ENCODE peak calls at places on chromosome 21, in five cellular contexts. A, G, K, D and S are unnamed samples.

GRCh38 chr21:16124397-16125130 is 394.8 kb downstream of the USP25 start:
- DNase-seq in D (no peak), K (peak; percentile 90), A (no peak), G (no peak), S (no peak)

GRCh38 chr21:45269861-45270260 is 17.8 kb downstream of the POFUT2 start:
- DNase-seq in G (no peak), A (no peak), D (no peak), K (no peak), S (no peak)

GRCh38 chr21:46559291-46559983 is 45.4 kb downstream of the S100B start:
- DNase-seq in A (no peak), K (no peak), G (no peak), D (peak; percentile 49), S (no peak)

GRCh38 chr21:28632718-28633408 is 359.8 kb downstream of the LTN1 start:
- DNase-seq in K (peak; percentile 70), G (no peak), D (no peak), A (no peak), S (no peak)

GRCh38 chr21:44870748-44871495 is 2.6 kb downstream of the PTTG1IP start:
- DNase-seq in K (peak; percentile 78), D (no peak), G (no peak), A (no peak), S (no peak)

GRCh38 chr21:17497345-17497744 is 15.5 kb upstream of the CXADR start:
- DNase-seq in A (no peak), K (no peak), G (no peak), D (no peak), S (no peak)

GRCh38 chr21:45549670-45550463 is 7.6 kb upstream of the SLC19A1 start:
- DNase-seq in D (no peak), K (no peak), G (no peak), A (no peak), S (peak; percentile 66)

GRCh38 chr21:37509802-37510393 is 143.3 kb downstream of the DYRK1A start:
- DNase-seq in G (no peak), K (no peak), D (no peak), A (no peak), S (no peak)

GRCh38 chr21:22019766-22020165 is 1021.6 kb downstream of the NCAM2 start:
- DNase-seq in A (no peak), K (peak; percentile 18), D (no peak), G (no peak), S (no peak)

GRCh38 chr21:42737969-42738590 is 84.7 kb downstream of the PDE9A start:
- DNase-seq in K (no peak), A (no peak), D (no peak), G (no peak), S (no peak)

GRCh38 chr21:25421327-25422028 is 185.8 kb downstream of the MRPL39 start:
- DNase-seq in A (peak; percentile 14), G (no peak), D (peak; percentile 41), K (peak; percentile 78), S (no peak)

GRCh38 chr21:45085700-45086099 is 11.3 kb downstream of the ADARB1 start:
- DNase-seq in D (no peak), K (no peak), A (no peak), G (no peak), S (no peak)

GRCh38 chr21:41425954-41426655 is at the start of gene MX1:
- DNase-seq in G (peak; percentile 74), D (peak; percentile 68), K (peak; percentile 55), A (peak; percentile 55), S (peak; percentile 80)

GRCh38 chr21:45283611-45284455 is 3.9 kb downstream of the POFUT2 start:
- DNase-seq in G (no peak), D (no peak), K (no peak), A (no peak), S (no peak)

GRCh38 chr21:21200939-21201610 is 202.9 kb downstream of the NCAM2 start:
- DNase-seq in D (no peak), A (no peak), G (no peak), K (no peak), S (no peak)

GRCh38 chr21:36613064-36613463 is 85.9 kb upstream of the SIM2 start:
- DNase-seq in K (peak; percentile 88), D (no peak), G (no peak), A (no peak), S (no peak)

GRCh38 chr21:39648879-39649278 is 36.1 kb downstream of the B3GALT5 start:
- DNase-seq in A (no peak), D (no peak), K (no peak), G (no peak), S (no peak)

GRCh38 chr21:46284077-46284644 is 1.2 kb downstream of the MCM3AP start:
- DNase-seq in A (no peak), G (no peak), K (peak; percentile 42), D (no peak), S (no peak)

GRCh38 chr21:42221581-42222345 is 2.8 kb downstream of the ABCG1 start:
- DNase-seq in K (no peak), D (no peak), A (no peak), G (no peak), S (no peak)

GRCh38 chr21:36306872-36307534 is 13.0 kb upstream of the MORC3 start:
- DNase-seq in A (no peak), G (no peak), D (no peak), K (no peak), S (no peak)

GRCh38 chr21:37915941-37916794 is at the start of gene KCNJ6:
- DNase-seq in G (no peak), K (no peak), D (no peak), A (no peak), S (no peak)

GRCh38 chr21:41729701-41730368 is 37.0 kb downstream of the RIPK4 start:
- DNase-seq in G (no peak), D (no peak), K (no peak), A (no peak), S (no peak)

GRCh38 chr21:44539991-44540666 is at the start of gene KRTAP10-1:
- DNase-seq in D (no peak), G (peak; percentile 8), K (no peak), A (no peak), S (no peak)

GRCh38 chr21:45139473-45139872 is 65.1 kb downstream of the ADARB1 start:
- DNase-seq in D (no peak), K (no peak), A (no peak), G (no peak), S (no peak)

GRCh38 chr21:45022736-45023135 is 51.6 kb upstream of the ADARB1 start:
- DNase-seq in D (no peak), K (no peak), G (no peak), A (no peak), S (no peak)

GRCh38 chr21:34674467-34674866 is 5.7 kb downstream of the CLIC6 start:
- DNase-seq in D (no peak), K (no peak), G (no peak), A (no peak), S (no peak)

GRCh38 chr21:41601573-41602371 is 93.8 kb upstream of the TMPRSS2 start:
- DNase-seq in D (no peak), G (no peak), K (peak; percentile 42), A (no peak), S (no peak)

GRCh38 chr21:39640754-39641153 is 28.0 kb downstream of the B3GALT5 start:
- DNase-seq in A (no peak), G (no peak), D (no peak), K (no peak), S (no peak)

GRCh38 chr21:15138475-15138874 is 73.7 kb upstream of the NRIP1 start:
- DNase-seq in G (no peak), K (no peak), D (no peak), A (no peak), S (no peak)

GRCh38 chr21:41071410-41071809 is 96.5 kb upstream of the BACE2 start:
- DNase-seq in G (no peak), D (no peak), A (no peak), K (peak; percentile 5), S (no peak)

GRCh38 chr21:30579351-30579750 is 10.8 kb downstream of the KRTAP22-2 start:
- DNase-seq in G (no peak), K (no peak), A (no peak), D (no peak), S (no peak)

GRCh38 chr21:29730281-29730680 is 209.5 kb downstream of the GRIK1 start:
- DNase-seq in D (no peak), A (no peak), K (no peak), G (no peak), S (no peak)

GRCh38 chr21:15604424-15604823 is 125.4 kb upstream of the USP25 start:
- DNase-seq in G (no peak), K (peak; percentile 92), A (peak; percentile 22), D (no peak), S (no peak)

GRCh38 chr21:39670741-39671140 is 58.0 kb downstream of the B3GALT5 start:
- DNase-seq in A (no peak), K (no peak), G (no peak), D (no peak), S (no peak)

GRCh38 chr21:45379171-45379900 is 25.6 kb upstream of the COL18A1 start:
- DNase-seq in A (no peak), K (peak; percentile 8), D (no peak), G (no peak), S (no peak)

GRCh38 chr21:32727478-32727727 is 410 bp downstream of the SYNJ1 start:
- DNase-seq in K (no peak), A (no peak), G (no peak), D (no peak), S (no peak)

GRCh38 chr21:31397515-31397926 is 53.5 kb upstream of the TIAM1 start:
- DNase-seq in K (no peak), D (no peak), A (peak; percentile 28), G (no peak), S (no peak)

GRCh38 chr21:37546299-37546908 is 179.8 kb downstream of the DYRK1A start:
- DNase-seq in K (no peak), G (no peak), D (no peak), A (no peak), S (no peak)